ENCODE peak calls at places on chromosome 4, in nine cellular contexts. T is Right ventricle myocardium superior, I is amygdala, U is HT1080, H is lower leg skin, A is Peyer's patch, W is T-helper 1 cell, C is mucosa of gallbladder, J is hepatocyte. K is an unnamed sample.

GRCh38 chr4:173500841-173501591 is 29.0 kb downstream of the HAND2 start:
- DNase-seq in T (no peak), I (no peak), U (no peak), H (no peak), A (no peak), W (no peak), C (no peak), J (no peak), K (no peak)

GRCh38 chr4:125728568-125728967 is 413.8 kb downstream of the FAT4 start:
- DNase-seq in T (no peak), I (no peak), U (peak), H (no peak), A (no peak), W (no peak), C (no peak), J (peak), K (peak)

GRCh38 chr4:83873996-83874395 is 338.1 kb downstream of the GPAT3 start:
- DNase-seq in T (no peak), I (no peak), U (no peak), H (no peak), A (no peak), W (no peak), C (no peak), J (no peak), K (no peak)

GRCh38 chr4:58543465-58543864 is 1433.3 kb upstream of the IGFBP7 start:
- DNase-seq in T (no peak), I (no peak), U (no peak), H (no peak), A (no peak), W (no peak), C (no peak), J (no peak), K (no peak)

GRCh38 chr4:60865238-60865637 is 334.9 kb upstream of the ADGRL3 start:
- DNase-seq in T (no peak), I (no peak), U (no peak), H (no peak), A (no peak), W (no peak), C (no peak), J (no peak), K (no peak)

GRCh38 chr4:153207561-153207960 is 3.3 kb downstream of the TRIM2 start:
- DNase-seq in T (peak), I (no peak), U (peak), H (no peak), A (peak), W (no peak), C (peak), J (peak), K (no peak)

GRCh38 chr4:108166038-108166437 is 2.7 kb downstream of the LEF1 start:
- DNase-seq in T (no peak), I (no peak), U (no peak), H (no peak), A (no peak), W (peak), C (no peak), J (no peak), K (no peak)

GRCh38 chr4:24537025-24537424 is 47.3 kb downstream of the DHX15 start:
- DNase-seq in T (no peak), I (no peak), U (no peak), H (no peak), A (no peak), W (no peak), C (no peak), J (no peak), K (no peak)

K was measured in NCI-H226.